ENCODE peak calls at places on chromosome 20, in ten cellular contexts. A is HepG2, E is sigmoid colon, B is spleen, Z is IMR-90, G is adrenal gland, L is tibial nerve, M is ovary, Q is GM12878, C is HCT116. R is an unnamed sample.

GRCh38 chr20:43992885-43993284 is 78.2 kb downstream of the TOX2 start:
- DNase-seq in C (no peak), M (no peak), E (no peak), A (no peak), L (no peak), B (no peak), Q (no peak), G (no peak), Z (no peak), R (no peak)

GRCh38 chr20:24959591-24960301 is 10.7 kb downstream of the CST7 start:
- DNase-seq in L (no peak), E (peak; percentile 59), Q (no peak), C (no peak), B (peak; percentile 76), G (no peak), A (no peak), M (no peak), Z (no peak), R (peak; percentile 39)

GRCh38 chr20:4153661-4154238 is 138.4 kb upstream of the RNF24 start:
- DNase-seq in L (no peak), C (no peak), B (peak; percentile 62), G (no peak), E (peak; percentile 56), M (no peak), A (no peak), Q (no peak), Z (no peak), R (no peak)

GRCh38 chr20:10982692-10983091 is 308.9 kb upstream of the JAG1 start:
- DNase-seq in Z (peak; percentile 94), L (peak; percentile 38), B (no peak), Q (no peak), G (no peak), C (no peak), E (peak; percentile 65), A (peak; percentile 10), M (no peak), R (no peak)

GRCh38 chr20:25019381-25020155 is 27.0 kb upstream of the APMAP start:
- DNase-seq in Z (no peak), C (no peak), B (peak; percentile 35), L (no peak), G (no peak), E (peak; percentile 50), M (peak; percentile 3), A (peak; percentile 44), Q (no peak), R (no peak)

GRCh38 chr20:57678340-57678739 is 31.5 kb downstream of the PMEPA1 start:
- DNase-seq in E (no peak), B (no peak), Z (no peak), G (no peak), A (no peak), Q (no peak), L (no peak), C (no peak), M (no peak), R (no peak)

GRCh38 chr20:1946762-1947534 is 46.9 kb downstream of the PDYN start:
- DNase-seq in Z (peak; percentile 17), B (peak; percentile 84), Q (no peak), G (no peak), M (peak; percentile 53), E (peak; percentile 76), A (peak; percentile 70), C (no peak), L (peak; percentile 26), R (peak; percentile 30)

GRCh38 chr20:14310977-14311654 is 26.3 kb downstream of the FLRT3 start:
- DNase-seq in B (no peak), C (no peak), A (no peak), Q (no peak), M (no peak), Z (peak; percentile 29), L (no peak), G (no peak), E (no peak), R (no peak)

GRCh38 chr20:57392512-57393271 is 1.5 kb downstream of the RBM38 start:
- DNase-seq in Q (no peak), Z (no peak), B (peak; percentile 96), C (no peak), E (peak; percentile 87), A (no peak), M (peak; percentile 56), L (no peak), G (no peak), R (peak; percentile 67)

DNA sequence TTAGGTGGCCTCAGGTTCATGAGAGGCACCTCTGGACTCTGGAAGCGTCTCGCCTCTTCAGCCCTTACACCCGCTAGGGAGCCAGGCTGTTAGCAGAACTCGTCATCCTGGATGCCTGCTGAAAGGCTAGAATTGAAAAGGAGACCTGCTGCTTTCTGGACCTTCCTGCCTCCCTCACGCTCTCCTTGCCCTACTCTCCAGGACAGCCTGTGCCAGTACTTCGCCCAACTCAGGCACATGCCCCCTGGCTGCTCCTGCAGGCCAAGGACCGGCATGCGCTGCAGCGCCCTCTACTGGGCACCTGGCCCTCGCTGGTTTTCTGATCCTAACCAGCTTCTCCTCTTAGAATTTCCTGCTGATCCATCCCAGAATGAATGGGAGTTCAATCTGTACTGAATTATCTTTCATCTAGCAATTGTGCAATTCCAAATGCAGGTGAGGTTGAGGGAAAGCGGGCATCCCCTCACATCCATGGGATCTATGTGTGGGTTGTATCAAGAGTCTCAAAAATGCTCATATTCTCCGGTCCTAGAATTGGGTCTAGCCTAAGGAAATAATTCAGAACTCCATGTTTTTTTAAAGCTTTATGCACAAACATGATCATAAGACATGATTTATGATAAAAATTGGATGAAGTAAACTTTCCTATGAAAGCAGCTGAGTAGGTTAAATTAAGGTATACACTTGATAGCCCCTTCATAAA is 78.0 kb downstream of the PTPN1 start:
- DNase-seq in Z (peak; percentile 58), Q (no peak), G (peak; percentile 76), B (peak; percentile 92), L (peak; percentile 47), M (peak; percentile 79), A (peak; percentile 67), E (peak; percentile 43), C (peak; percentile 39), R (peak; percentile 86)
- TF ChIP-seq POLR2A in Z (peak; percentile 23), Q (no peak), G (no peak), B (no peak), L (no peak), M (no peak), A (no peak), E (no peak), C (no peak), R (no peak)

DNA sequence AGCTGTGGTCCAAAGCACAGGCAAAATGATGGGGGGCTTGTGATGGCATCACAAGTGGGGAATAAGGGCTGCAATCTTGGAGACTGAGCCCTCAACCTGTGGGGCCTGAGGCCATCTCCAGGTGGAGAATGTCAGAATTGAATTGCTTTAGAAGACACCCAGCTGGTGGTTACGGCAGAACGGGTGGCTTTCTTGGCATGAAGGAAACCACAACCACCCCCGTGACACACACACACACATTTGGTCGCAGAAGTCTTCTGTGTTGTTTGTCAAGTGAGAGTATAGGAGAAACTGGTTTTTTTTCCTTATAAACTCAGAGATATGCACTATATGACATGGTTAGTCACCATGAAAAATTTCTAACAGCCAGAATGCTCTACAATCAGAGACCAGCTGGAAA is 139.5 kb upstream of the CDH4 start:
- DNase-seq in Z (peak; percentile 12), L (no peak), B (no peak), E (peak; percentile 40), G (no peak), A (no peak), Q (no peak), M (no peak), C (no peak), R (no peak)
- H3K27me3 ChIP-seq in Z (peaks cover 4% of the 10 kb centered on the region), L (no peaks in the 10 kb centered on the region), B (peaks cover 9% of the 10 kb centered on the region), E (no peaks in the 10 kb centered on the region), G (no peaks in the 10 kb centered on the region), A (peaks cover 11% of the 10 kb centered on the region), Q (no peaks in the 10 kb centered on the region), M (no peaks in the 10 kb centered on the region), C (no peaks in the 10 kb centered on the region), R (no peaks in the 10 kb centered on the region)

GRCh38 chr20:40687384-40688128 is 1.5 kb downstream of the MAFB start:
- DNase-seq in A (no peak), Q (no peak), Z (no peak), M (peak; percentile 59), E (no peak), G (peak; percentile 66), B (peak; percentile 83), C (no peak), L (peak; percentile 51), R (no peak)
- TF ChIP-seq POLR2A in A (no peak), Q (no peak), Z (no peak), M (no peak), E (no peak), G (no peak), B (no peak), C (no peak), L (no peak), R (no peak)

DNA sequence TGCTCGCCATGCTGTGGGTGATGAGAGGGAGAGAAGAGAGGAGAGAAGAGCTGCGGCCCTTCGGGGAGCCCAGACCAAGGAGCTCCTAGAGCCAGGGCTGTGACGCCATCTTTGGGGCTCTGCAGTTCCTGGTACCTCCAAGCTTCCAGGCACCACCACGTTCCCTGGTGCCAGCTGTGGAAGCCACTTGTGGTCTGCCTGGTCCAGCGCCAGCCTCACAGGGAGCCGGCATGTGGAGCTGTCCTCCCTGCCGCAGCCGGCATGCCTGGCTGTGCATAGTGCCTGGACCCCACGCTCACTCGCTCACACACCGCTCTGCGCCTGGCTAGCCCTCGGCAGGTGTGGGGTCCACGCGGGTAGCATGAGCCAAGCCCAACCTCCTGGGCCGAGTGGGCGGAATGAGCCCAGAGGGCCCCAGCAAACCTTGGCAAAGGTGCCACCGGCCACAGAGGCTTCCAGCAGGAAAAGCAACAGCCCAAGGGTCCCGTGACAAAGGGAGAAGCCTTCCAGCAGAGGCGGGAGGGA is 19.3 kb upstream of the CHRNA4 start:
- DNase-seq in Z (no peak), C (no peak), G (no peak), M (no peak), L (no peak), A (no peak), Q (no peak), E (no peak), B (no peak), R (no peak)
- H3K27me3 ChIP-seq in Z (peaks cover 22% of the 10 kb centered on the region), C (no peaks in the 10 kb centered on the region), G (peaks cover 16% of the 10 kb centered on the region), M (no peaks in the 10 kb centered on the region), L (no peaks in the 10 kb centered on the region), A (peaks cover 32% of the 10 kb centered on the region), Q (no peaks in the 10 kb centered on the region), E (peaks cover 50% of the 10 kb centered on the region), B (peaks cover 65% of the 10 kb centered on the region), R (no peaks in the 10 kb centered on the region)

DNA sequence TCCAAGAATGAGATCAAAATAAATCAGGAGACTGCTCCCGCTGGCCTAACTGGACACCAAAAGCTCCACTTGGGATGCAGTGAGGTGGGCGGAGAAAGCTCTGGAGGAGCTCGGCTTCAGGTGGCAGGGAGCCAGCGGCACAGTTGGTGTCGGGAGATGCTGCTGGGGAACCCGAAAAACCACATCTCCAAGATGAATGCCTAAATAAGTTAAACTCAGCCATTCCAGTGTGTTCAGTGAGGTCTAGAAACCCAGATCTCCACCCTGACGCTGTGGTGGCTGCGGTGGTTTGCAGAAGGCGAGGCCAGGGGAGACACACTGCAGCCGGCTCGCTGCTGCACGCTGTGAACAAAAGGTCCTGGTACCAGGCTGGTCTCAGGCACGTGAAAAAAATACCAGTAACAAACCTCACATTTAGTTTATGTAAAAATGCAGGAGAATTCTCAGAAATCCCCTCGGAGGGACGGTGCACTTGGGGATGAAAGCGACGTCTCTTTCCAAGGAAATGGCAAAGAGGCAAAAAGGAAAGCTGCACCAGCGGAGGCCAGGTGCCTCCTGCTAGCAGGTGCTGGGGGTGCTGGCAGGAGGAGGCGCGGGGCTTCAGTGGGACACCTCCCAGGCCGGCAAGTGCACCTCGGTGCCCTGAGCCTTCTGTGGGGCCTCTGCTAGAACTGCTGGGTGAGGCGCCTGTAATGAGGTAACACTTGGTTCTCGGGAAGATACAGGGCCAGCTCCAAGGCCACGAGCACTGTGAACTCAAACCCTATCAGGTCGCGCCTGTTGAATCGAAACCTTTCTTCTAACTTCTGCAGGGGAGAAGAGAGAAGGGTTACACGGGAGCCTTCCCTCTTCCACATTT is 3.6 kb downstream of the RPS21 start:
- DNase-seq in M (no peak), Q (no peak), B (no peak), Z (no peak), E (no peak), G (no peak), C (no peak), A (no peak), L (no peak), R (no peak)
- TF ChIP-seq POLR2A in M (no peak), Q (peak; percentile 42), B (no peak), Z (peak; percentile 20), E (no peak), G (no peak), C (no peak), A (no peak), L (no peak), R (no peak)

R was measured in Peyer's patch.